ENCODE peak calls at places on chromosomes 12 and 14, in seven cellular contexts. C, Q, Y, P, X, O and E are unnamed samples.

GRCh38 chr12:79682593-79682992 is 8.2 kb downstream of the PAWR start:
- DNase-seq in C (no peak), Q (no peak), Y (no peak), P (no peak), X (no peak), O (no peak), E (no peak)

GRCh38 chr14:67934087-67934486 is 114.5 kb downstream of the RAD51B start:
- DNase-seq in C (peak), Q (peak), Y (no peak), P (peak), X (peak), O (peak), E (peak)

GRCh38 chr14:64715628-64716412 is 11.6 kb downstream of the PLEKHG3 start:
- DNase-seq in C (no peak), Q (no peak), Y (no peak), P (no peak), X (peak), O (no peak), E (no peak)

GRCh38 chr14:56004807-56005579 is 113.2 kb upstream of the PELI2 start:
- DNase-seq in C (peak), Q (no peak), Y (no peak), P (no peak), X (no peak), O (peak), E (no peak)

GRCh38 chr14:55071870-55072640 is 20.6 kb downstream of the MAPK1IP1L start:
- DNase-seq in C (peak), Q (no peak), Y (no peak), P (peak), X (no peak), O (peak), E (peak)

GRCh38 chr12:120651821-120652220 is 11.4 kb downstream of the CABP1 start:
- DNase-seq in C (no peak), Q (no peak), Y (no peak), P (no peak), X (no peak), O (no peak), E (no peak)

GRCh38 chr14:72763892-72764291 is 130.0 kb downstream of the DPF3 start:
- DNase-seq in C (no peak), Q (no peak), Y (no peak), P (no peak), X (no peak), O (no peak), E (no peak)

GRCh38 chr12:122726056-122726558 is 4.5 kb downstream of the HCAR1 start:
- DNase-seq in C (peak), Q (no peak), Y (no peak), P (no peak), X (no peak), O (peak), E (no peak)

GRCh38 chr12:130846386-130846785 is 7.3 kb upstream of the STX2 start:
- DNase-seq in C (no peak), Q (no peak), Y (no peak), P (no peak), X (no peak), O (no peak), E (no peak)

GRCh38 chr12:49346659-49347306 is at the start of gene DNAJC22:
- DNase-seq in C (no peak), Q (peak), Y (peak), P (peak), X (no peak), O (no peak), E (no peak)

GRCh38 chr14:33237102-33237501 is 298.4 kb downstream of the NPAS3 start:
- DNase-seq in C (no peak), Q (no peak), Y (no peak), P (no peak), X (no peak), O (no peak), E (no peak)

GRCh38 chr12:51823875-51824565 is 24.5 kb downstream of the FIGNL2 start:
- DNase-seq in C (peak), Q (peak), Y (no peak), P (peak), X (no peak), O (peak), E (peak)

GRCh38 chr14:90193925-90194324 is 62.4 kb upstream of the PSMC1 start:
- DNase-seq in C (no peak), Q (no peak), Y (no peak), P (no peak), X (peak), O (no peak), E (no peak)

GRCh38 chr12:131105736-131106356 is 152.1 kb downstream of the ADGRD1 start:
- DNase-seq in C (no peak), Q (no peak), Y (no peak), P (no peak), X (peak), O (no peak), E (peak)

GRCh38 chr12:52349196-52349595 is 18.1 kb downstream of the KRT85 start:
- DNase-seq in C (peak), Q (no peak), Y (no peak), P (no peak), X (no peak), O (peak), E (no peak)

GRCh38 chr14:98931911-98932310 is 340.1 kb downstream of the BCL11B start:
- DNase-seq in C (no peak), Q (no peak), Y (no peak), P (no peak), X (no peak), O (no peak), E (no peak)

GRCh38 chr14:69500096-69500495 is 15.6 kb downstream of the PLEKHD1 start:
- DNase-seq in C (no peak), Q (no peak), Y (no peak), P (no peak), X (no peak), O (no peak), E (no peak)

GRCh38 chr14:100981808-100982207 is 78.3 kb upstream of the RTL1 start:
- DNase-seq in C (peak), Q (no peak), Y (no peak), P (no peak), X (no peak), O (peak), E (no peak)

GRCh38 chr14:100476012-100476822 is 111.0 kb downstream of the BEGAIN start:
- DNase-seq in C (peak), Q (peak), Y (no peak), P (no peak), X (no peak), O (peak), E (no peak)

GRCh38 chr12:114504311-114504710 is 98.4 kb upstream of the TBX5 start:
- DNase-seq in C (no peak), Q (no peak), Y (no peak), P (no peak), X (no peak), O (no peak), E (no peak)